ENCODE peak calls at places on chromosome 12, in seven cellular contexts. P is H9, U is mesenchymal stem cell, C is mesendoderm, E is H1, Q is IMR-90, W is trophoblast cell. H is an unnamed sample.
A peak's percentile ranks its signal among the peaks of the same experiment; 100 is the strongest.

GRCh38 chr12:124543052-124543590 is 24.3 kb downstream of the NCOR2 start:
- DNase-seq in P (no peak), C (peak; percentile 76), U (peak; percentile 81), E (no peak), Q (no peak), W (peak; percentile 42), H (no peak)

GRCh38 chr12:57086951-57087688 is 1.8 kb upstream of the NAB2 start:
- DNase-seq in E (peak; percentile 84), W (peak; percentile 42), Q (peak; percentile 93), P (peak; percentile 87), C (peak; percentile 84), U (peak; percentile 93), H (peak; percentile 78)

GRCh38 chr12:14418526-14418925 is 53.0 kb downstream of the ATF7IP start:
- DNase-seq in Q (peak; percentile 38), U (peak; percentile 50), P (no peak), C (no peak), E (no peak), W (peak; percentile 1), H (no peak)

GRCh38 chr12:121986494-121987245 is 35.0 kb upstream of the BCL7A start:
- DNase-seq in W (no peak), E (no peak), C (no peak), P (no peak), Q (no peak), U (no peak), H (no peak)

GRCh38 chr12:49507139-49507538 is 31.7 kb upstream of the KCNH3 start:
- DNase-seq in Q (peak; percentile 96), P (no peak), C (no peak), U (peak; percentile 84), W (no peak), E (no peak), H (no peak)

GRCh38 chr12:131042848-131043245 is 89.1 kb downstream of the ADGRD1 start:
- DNase-seq in P (no peak), W (no peak), C (no peak), U (no peak), E (no peak), Q (no peak), H (no peak)

GRCh38 chr12:31118831-31119530 is 45.3 kb downstream of the DDX11 start:
- DNase-seq in C (peak; percentile 88), E (peak; percentile 72), W (no peak), Q (no peak), P (peak; percentile 87), U (no peak), H (peak; percentile 62)

GRCh38 chr12:70005864-70006618 is 181.0 kb downstream of the MYRFL start:
- DNase-seq in P (no peak), E (no peak), C (no peak), U (no peak), W (no peak), Q (no peak), H (no peak)

GRCh38 chr12:81245918-81246611 is 168.2 kb downstream of the ACSS3 start:
- DNase-seq in C (peak; percentile 26), W (no peak), E (peak; percentile 48), P (no peak), Q (no peak), U (peak; percentile 4), H (peak; percentile 0)

GRCh38 chr12:2693204-2693860 is 101.4 kb upstream of the FKBP4 start:
- DNase-seq in U (no peak), C (peak; percentile 65), Q (no peak), P (peak; percentile 65), W (no peak), E (no peak), H (no peak)

GRCh38 chr12:66191547-66192126 is 2.6 kb downstream of the IRAK3 start:
- DNase-seq in P (no peak), E (no peak), C (no peak), W (no peak), U (no peak), Q (no peak), H (no peak)

GRCh38 chr12:101276433-101276832 is 3.5 kb upstream of the UTP20 start:
- DNase-seq in Q (no peak), C (no peak), E (no peak), U (no peak), P (no peak), W (no peak), H (no peak)

GRCh38 chr12:40208707-40209106 is 16.1 kb upstream of the LRRK2 start:
- DNase-seq in Q (no peak), P (no peak), E (no peak), C (no peak), W (no peak), U (no peak), H (no peak)

GRCh38 chr12:72077111-72077820 is 138.6 kb downstream of the TPH2 start:
- DNase-seq in E (no peak), W (no peak), U (no peak), Q (no peak), C (peak; percentile 25), P (no peak), H (no peak)

GRCh38 chr12:30792648-30793499 is 38.1 kb upstream of the CAPRIN2 start:
- DNase-seq in Q (peak; percentile 55), W (no peak), U (peak; percentile 63), E (no peak), C (peak; percentile 56), P (no peak), H (no peak)

GRCh38 chr12:68319988-68320623 is 12.1 kb downstream of the MDM1 start:
- DNase-seq in Q (peak; percentile 66), C (no peak), U (peak; percentile 86), E (no peak), P (no peak), W (no peak), H (no peak)

GRCh38 chr12:71755146-71755892 is 656 bp downstream of the RAB21 start:
- DNase-seq in E (no peak), Q (peak; percentile 73), W (peak; percentile 52), C (peak; percentile 50), U (peak; percentile 80), P (no peak), H (no peak)

GRCh38 chr12:113359133-113359938 is 949 bp downstream of the PLBD2 start:
- DNase-seq in C (no peak), U (no peak), E (no peak), P (no peak), Q (peak; percentile 14), W (no peak), H (no peak)

GRCh38 chr12:81639196-81639595 is 120.0 kb downstream of the PPFIA2 start:
- DNase-seq in E (no peak), U (no peak), C (no peak), P (no peak), Q (no peak), W (no peak), H (no peak)

GRCh38 chr12:39975374-39975918 is 130.4 kb downstream of the SLC2A13 start:
- DNase-seq in C (no peak), W (no peak), P (no peak), Q (no peak), E (no peak), U (peak; percentile 10), H (no peak)

GRCh38 chr12:67388331-67389163 is 119.4 kb downstream of the CAND1 start:
- DNase-seq in Q (no peak), W (no peak), U (no peak), C (peak; percentile 72), E (peak; percentile 46), P (peak; percentile 44), H (no peak)

GRCh38 chr12:53259891-53260290 is 8.2 kb upstream of the ESPL1 start:
- DNase-seq in E (no peak), Q (no peak), P (no peak), W (no peak), U (no peak), C (no peak), H (no peak)

GRCh38 chr12:53268009-53268636 is at the start of gene ESPL1:
- DNase-seq in E (peak; percentile 92), P (peak; percentile 91), W (peak; percentile 34), Q (peak; percentile 75), C (peak; percentile 83), U (peak; percentile 80), H (peak; percentile 83)

GRCh38 chr12:53268637-53269562 is 801 bp downstream of the ESPL1 start:
- DNase-seq in E (no peak), W (no peak), C (peak; percentile 29), Q (no peak), U (peak; percentile 18), P (no peak), H (no peak)

GRCh38 chr12:53267309-53268008 is 640 bp upstream of the ESPL1 start:
- DNase-seq in W (no peak), E (no peak), U (no peak), Q (no peak), C (no peak), P (no peak), H (no peak)

DNA sequence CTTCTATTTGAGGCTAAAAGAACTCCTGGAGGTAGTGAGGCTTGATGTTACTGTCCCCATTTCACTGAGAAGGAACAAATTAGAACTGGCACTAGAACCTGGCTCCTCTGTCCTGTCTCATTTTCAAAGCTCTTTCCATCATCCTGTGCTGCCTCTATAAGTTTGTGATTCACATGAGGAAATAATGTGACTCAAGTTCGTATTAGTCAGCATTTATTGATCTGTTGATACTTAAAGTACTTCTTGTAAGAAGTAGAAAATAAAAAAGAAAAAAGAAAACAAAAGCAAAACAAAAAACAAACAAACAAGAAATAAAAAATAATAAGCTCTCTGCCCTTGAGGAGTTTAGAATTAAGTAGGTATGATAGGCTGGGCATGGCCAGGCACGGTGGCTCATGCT is 2.3 kb upstream of the ESPL1 start:
- DNase-seq in W (no peak), E (no peak), Q (no peak), P (no peak), C (no peak), U (no peak), H (no peak)
- H3K4ac ChIP-seq in W (no peak overlapping the region), E (no peak overlapping the region), Q (no peak overlapping the region), P (no peak overlapping the region), C (no peak overlapping the region), U (no peak overlapping the region), H (no peak overlapping the region)

DNA sequence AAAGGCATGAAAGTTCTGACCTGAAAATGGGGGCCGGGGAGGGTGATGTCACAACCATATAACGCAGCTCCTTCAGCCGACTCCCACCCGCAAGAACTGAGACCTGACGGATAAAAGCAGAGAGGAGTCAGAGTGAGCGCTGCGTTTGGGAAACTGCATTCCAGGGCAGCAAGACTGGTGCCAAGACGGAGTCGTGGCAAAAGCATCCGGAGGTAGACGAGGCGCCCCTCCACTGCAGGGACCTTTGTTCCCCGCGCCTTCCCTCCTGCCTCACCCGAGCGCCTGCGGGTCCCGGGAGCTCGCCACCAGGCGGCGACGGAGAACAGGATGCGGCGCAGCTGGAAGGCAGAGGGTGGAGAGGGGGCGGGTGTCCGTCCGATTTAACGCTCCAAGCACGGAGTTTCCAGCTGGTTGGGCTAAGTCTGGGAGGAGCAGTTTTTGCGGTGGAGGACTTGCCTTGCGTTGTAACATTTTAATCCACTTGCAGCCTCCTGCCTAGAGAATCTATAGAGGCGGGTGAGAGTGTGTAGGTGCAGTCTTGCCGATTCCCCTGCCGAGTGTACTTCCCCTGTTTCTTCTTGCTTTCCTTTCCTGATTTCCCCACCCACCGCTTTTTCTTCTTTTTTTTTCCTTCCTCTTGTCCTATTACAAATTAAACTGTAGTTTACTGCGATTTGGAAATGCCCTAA is 1.2 kb upstream of the CPNE8 start:
- DNase-seq in U (peak; percentile 95), Q (no peak), P (peak; percentile 95), W (peak; percentile 84), C (peak; percentile 94), E (peak; percentile 93), H (peak; percentile 88)
- H3K4me2 ChIP-seq in U (peak overlapping the region; percentile 98), Q (no peak overlapping the region), P (peak overlapping the region; percentile 89), W (peak overlapping the region; percentile 86), C (peak overlapping the region; percentile 99), E (peak overlapping the region; percentile 92), H (peak overlapping the region; percentile 94)

GRCh38 chr12:75528272-75528671 is 16.9 kb upstream of the KRR1 start:
- DNase-seq in W (no peak), E (no peak), Q (no peak), U (no peak), C (peak; percentile 63), P (no peak), H (no peak)
- H3K4ac ChIP-seq in W (no peak overlapping the region), E (no peak overlapping the region), Q (peak overlapping the region; percentile 78), U (no peak overlapping the region), C (no peak overlapping the region), P (no peak overlapping the region), H (no peak overlapping the region)

GRCh38 chr12:15982071-15982470 is 70.9 kb downstream of the DERA start:
- DNase-seq in U (no peak), P (no peak), W (no peak), Q (peak; percentile 17), C (no peak), E (no peak), H (no peak)
- H3K4me2 ChIP-seq in U (no peak overlapping the region), P (no peak overlapping the region), W (no peak overlapping the region), Q (no peak overlapping the region), C (no peak overlapping the region), E (no peak overlapping the region), H (no peak overlapping the region)